ENCODE peak calls at places on chromosomes 11 and 22, in ten cellular contexts. Y is NCI-H774, W is heart right ventricle, P is GM06990, V is upper lobe of right lung, Q is HEK293T, H is psoas muscle, T is RPMI7951, J is HS-5, S is germinal center. X is an unnamed sample.

GRCh38 chr11:94588366-94588952 is 21.3 kb downstream of the PIWIL4 start:
- DNase-seq in V (no peak), P (no peak), J (no peak), W (no peak), Q (no peak), T (no peak), H (no peak), Y (no peak), S (no peak), X (no peak)

GRCh38 chr11:98300777-98301176 is 720.0 kb upstream of the CNTN5 start:
- DNase-seq in S (no peak), V (no peak), J (no peak), T (no peak), Y (no peak), W (no peak), Q (no peak), P (no peak), H (no peak), X (no peak)

GRCh38 chr11:63888170-63889086 is 28.5 kb downstream of the RCOR2 start:
- DNase-seq in V (peak; percentile 90), P (peak; percentile 77), W (peak; percentile 41), J (no peak), H (peak; percentile 71), S (peak; percentile 82), T (no peak), Y (peak; percentile 80), Q (no peak), X (peak; percentile 30)

GRCh38 chr22:32044913-32045312 is 1.9 kb downstream of the SLC5A1 start:
- DNase-seq in T (no peak), J (no peak), Q (no peak), H (no peak), W (no peak), V (no peak), Y (peak; percentile 47), P (no peak), S (no peak), X (no peak)

GRCh38 chr11:35404397-35404775 is 15.0 kb downstream of the SLC1A2 start:
- DNase-seq in Y (no peak), T (peak; percentile 60), S (no peak), W (no peak), H (peak; percentile 52), Q (peak; percentile 49), J (no peak), V (peak; percentile 75), P (no peak), X (no peak)

GRCh38 chr11:111635706-111636045 is 33.4 kb downstream of the SIK2 start:
- DNase-seq in P (no peak), S (no peak), J (no peak), Y (peak; percentile 42), H (no peak), Q (no peak), V (no peak), T (peak; percentile 81), W (peak; percentile 62), X (no peak)

GRCh38 chr11:13329670-13330401 is 52.2 kb downstream of the BMAL1 start:
- DNase-seq in J (no peak), T (no peak), V (no peak), Q (no peak), W (peak; percentile 40), H (no peak), Y (peak; percentile 65), P (no peak), S (no peak), X (no peak)

GRCh38 chr22:38180841-38181452 is 683 bp downstream of the PLA2G6 start:
- DNase-seq in Y (no peak), V (peak; percentile 86), Q (no peak), P (peak; percentile 65), W (peak; percentile 53), S (peak; percentile 40), H (peak; percentile 70), J (no peak), T (no peak), X (no peak)

GRCh38 chr11:79055866-79056632 is 384.8 kb downstream of the TENM4 start:
- DNase-seq in W (no peak), P (no peak), Q (no peak), T (peak; percentile 98), S (no peak), J (peak; percentile 39), V (no peak), Y (no peak), H (no peak), X (no peak)

GRCh38 chr11:129853508-129854228 is 38.0 kb downstream of the TMEM45B start:
- DNase-seq in T (peak; percentile 17), W (peak; percentile 17), V (peak; percentile 80), Q (no peak), Y (peak; percentile 91), H (no peak), S (no peak), J (no peak), P (no peak), X (peak; percentile 43)

GRCh38 chr11:68992743-68993255 is 12.0 kb upstream of the MRGPRD start:
- DNase-seq in T (no peak), Y (no peak), J (no peak), Q (no peak), W (peak; percentile 1), V (peak; percentile 29), H (peak; percentile 32), P (no peak), S (no peak), X (no peak)

GRCh38 chr22:50627452-50627913 is 469 bp downstream of the ARSA start:
- DNase-seq in W (no peak), Y (no peak), J (no peak), P (no peak), V (no peak), Q (no peak), T (peak; percentile 13), S (no peak), H (no peak), X (peak; percentile 16)

GRCh38 chr11:88344869-88345268 is 7.3 kb upstream of the CTSC start:
- DNase-seq in P (no peak), S (no peak), Y (no peak), T (no peak), H (no peak), V (no peak), J (no peak), W (no peak), Q (no peak), X (no peak)

GRCh38 chr11:111923351-111923788 is 4.7 kb downstream of the C11orf52 start:
- DNase-seq in Y (no peak), J (no peak), H (no peak), V (no peak), Q (no peak), S (no peak), P (no peak), T (no peak), W (no peak), X (peak; percentile 40)

GRCh38 chr11:70622091-70622490 is 223.8 kb downstream of the CTTN start:
- DNase-seq in Q (no peak), W (no peak), V (no peak), H (peak; percentile 27), T (no peak), Y (no peak), P (no peak), S (no peak), J (no peak), X (no peak)

GRCh38 chr22:35834080-35834479 is 116.4 kb downstream of the APOL5 start:
- DNase-seq in W (no peak), S (no peak), Y (no peak), J (no peak), H (no peak), T (no peak), P (no peak), Q (no peak), V (no peak), X (no peak)

GRCh38 chr22:41442240-41442792 is 4.3 kb downstream of the TOB2 start:
- DNase-seq in Q (no peak), V (no peak), W (no peak), J (no peak), P (no peak), T (no peak), S (no peak), H (no peak), Y (no peak), X (no peak)

GRCh38 chr11:128585498-128586238 is 1.7 kb downstream of the ETS1 start:
- DNase-seq in Q (no peak), W (no peak), H (no peak), V (no peak), Y (no peak), J (no peak), S (no peak), T (no peak), P (no peak), X (no peak)

GRCh38 chr22:23375031-23375827 is 194.9 kb downstream of the BCR start:
- DNase-seq in W (no peak), S (no peak), T (no peak), H (no peak), Q (no peak), P (no peak), V (no peak), J (no peak), Y (no peak), X (no peak)

GRCh38 chr11:72221386-72221785 is 3.2 kb upstream of the INPPL1 start:
- DNase-seq in S (no peak), P (no peak), V (no peak), H (no peak), W (no peak), T (no peak), Q (no peak), Y (no peak), J (no peak), X (no peak)

GRCh38 chr11:19432370-19433163 is 191.8 kb upstream of the E2F8 start:
- DNase-seq in W (no peak), J (peak; percentile 56), H (no peak), Q (no peak), S (peak; percentile 53), Y (no peak), P (peak; percentile 85), V (no peak), T (peak; percentile 63), X (no peak)

GRCh38 chr11:73099512-73100266 is 42.4 kb downstream of the FCHSD2 start:
- DNase-seq in P (no peak), J (no peak), H (no peak), S (no peak), T (no peak), W (no peak), Q (peak; percentile 5), Y (no peak), V (no peak), X (no peak)

GRCh38 chr11:1444321-1444720 is 42.3 kb downstream of the MOB2 start:
- DNase-seq in V (no peak), S (no peak), H (no peak), Q (no peak), P (no peak), T (no peak), W (no peak), J (no peak), Y (no peak), X (no peak)

GRCh38 chr11:47384498-47384897 is 6.2 kb upstream of the SPI1 start:
- DNase-seq in V (no peak), P (no peak), H (no peak), Q (no peak), J (no peak), W (no peak), T (no peak), Y (no peak), S (no peak), X (no peak)

GRCh38 chr11:62508336-62509058 is 38.1 kb downstream of the AHNAK start:
- DNase-seq in T (peak; percentile 86), V (peak; percentile 86), W (peak; percentile 80), S (peak; percentile 55), Y (peak; percentile 41), P (no peak), H (peak; percentile 88), Q (peak; percentile 51), J (no peak), X (peak; percentile 86)

GRCh38 chr22:39016592-39016991 is 2.5 kb downstream of the APOBEC3C start:
- DNase-seq in Y (no peak), H (no peak), V (no peak), W (no peak), P (no peak), T (no peak), Q (no peak), S (no peak), J (no peak), X (no peak)

GRCh38 chr11:115185507-115185906 is 318.7 kb downstream of the CADM1 start:
- DNase-seq in V (no peak), T (no peak), J (no peak), S (no peak), H (no peak), P (no peak), Q (no peak), W (peak; percentile 13), Y (no peak), X (no peak)

GRCh38 chr11:128720522-128720985 is 26.7 kb downstream of the FLI1 start:
- DNase-seq in P (peak; percentile 77), Y (no peak), H (no peak), V (no peak), W (peak; percentile 20), J (no peak), S (no peak), T (no peak), Q (no peak), X (peak; percentile 51)